ENCODE peak calls at places on chromosomes 12 and 14, in five cellular contexts. P, A, I, E and X are unnamed samples.

GRCh38 chr12:31729728-31730127 is 907 bp upstream of the AMN1 start:
- DNase-seq in P (no peak), A (no peak), I (no peak), E (no peak), X (no peak)

GRCh38 chr12:131785763-131786330 is 42.3 kb upstream of the MMP17 start:
- DNase-seq in P (no peak), A (no peak), I (no peak), E (no peak), X (no peak)

GRCh38 chr14:71638523-71639196 is 293.6 kb upstream of the RGS6 start:
- DNase-seq in P (no peak), A (no peak), I (no peak), E (no peak), X (no peak)

GRCh38 chr12:98973395-98973794 is 328.3 kb downstream of the APAF1 start:
- DNase-seq in P (no peak), A (no peak), I (no peak), E (no peak), X (peak)

GRCh38 chr14:36690301-36691020 is 28.8 kb downstream of the PAX9 start:
- DNase-seq in P (no peak), A (no peak), I (no peak), E (peak), X (no peak)

GRCh38 chr12:32737715-32738114 is 18.0 kb downstream of the YARS2 start:
- DNase-seq in P (no peak), A (no peak), I (no peak), E (no peak), X (peak)

GRCh38 chr14:24013654-24014514 is 25.2 kb downstream of the DHRS4L2 start:
- DNase-seq in P (no peak), A (no peak), I (peak), E (peak), X (peak)

GRCh38 chr14:71933026-71933587 is 878 bp downstream of the RGS6 start:
- DNase-seq in P (no peak), A (no peak), I (peak), E (no peak), X (peak)

GRCh38 chr14:24670594-24670993 is 36.6 kb upstream of the GZMB start:
- DNase-seq in P (no peak), A (no peak), I (no peak), E (no peak), X (no peak)

GRCh38 chr14:20846560-20846959 is 43.9 kb upstream of the RNASE1 start:
- DNase-seq in P (no peak), A (no peak), I (no peak), E (no peak), X (no peak)

GRCh38 chr12:130529781-130530180 is 186.3 kb downstream of the RIMBP2 start:
- DNase-seq in P (no peak), A (no peak), I (no peak), E (no peak), X (no peak)

GRCh38 chr12:116880817-116881324 is 370 bp downstream of the HRK start:
- DNase-seq in P (peak), A (no peak), I (peak), E (peak), X (peak)

GRCh38 chr12:103793046-103793445 is 48.0 kb downstream of the NT5DC3 start:
- DNase-seq in P (no peak), A (no peak), I (no peak), E (no peak), X (no peak)

GRCh38 chr12:51793201-51793600 is 55.3 kb downstream of the FIGNL2 start:
- DNase-seq in P (no peak), A (no peak), I (no peak), E (no peak), X (no peak)

GRCh38 chr14:54278665-54279295 is 118.0 kb upstream of the CDKN3 start:
- DNase-seq in P (no peak), A (no peak), I (no peak), E (no peak), X (no peak)

GRCh38 chr12:124500232-124501079 is 67.0 kb downstream of the NCOR2 start:
- DNase-seq in P (no peak), A (peak), I (no peak), E (no peak), X (peak)

GRCh38 chr12:112906712-112907414 is at the start of gene OAS1:
- DNase-seq in P (no peak), A (peak), I (peak), E (peak), X (peak)

GRCh38 chr14:59510957-59511356 is 26.6 kb downstream of the JKAMP start:
- DNase-seq in P (no peak), A (no peak), I (no peak), E (no peak), X (no peak)

GRCh38 chr12:48045965-48046364 is 41.7 kb upstream of the COL2A1 start:
- DNase-seq in P (no peak), A (no peak), I (no peak), E (no peak), X (no peak)

GRCh38 chr14:80987235-80988032 is 32.0 kb downstream of the TSHR start:
- DNase-seq in P (peak), A (peak), I (peak), E (peak), X (peak)

GRCh38 chr12:119259483-119259882 is 75.0 kb upstream of the CCDC60 start:
- DNase-seq in P (no peak), A (no peak), I (no peak), E (no peak), X (no peak)

GRCh38 chr14:73723411-73723798 is 9.2 kb upstream of the PNMA1 start:
- DNase-seq in P (no peak), A (no peak), I (no peak), E (no peak), X (peak)

GRCh38 chr12:52171950-52172512 is 19.8 kb downstream of the KRT80 start:
- DNase-seq in P (no peak), A (no peak), I (no peak), E (peak), X (no peak)

GRCh38 chr14:90475298-90475697 is 78.5 kb downstream of the CALM1 start:
- DNase-seq in P (no peak), A (no peak), I (no peak), E (no peak), X (no peak)

GRCh38 chr12:107287436-107288413 is 194.4 kb upstream of the CRY1 start:
- DNase-seq in P (no peak), A (no peak), I (no peak), E (no peak), X (no peak)

GRCh38 chr14:29454026-29454693 is 473.5 kb downstream of the PRKD1 start:
- DNase-seq in P (no peak), A (no peak), I (no peak), E (no peak), X (no peak)

GRCh38 chr12:100675432-100675831 is 101.9 kb downstream of the GAS2L3 start:
- DNase-seq in P (no peak), A (no peak), I (peak), E (peak), X (no peak)